ENCODE peak calls at places on chromosomes 13 and 19, in six cellular contexts. W, K, E, R, Z and O are unnamed samples.

GRCh38 chr19:30222993-30223865 is 149.0 kb upstream of the ZNF536 start:
- DNase-seq in W (no peak), K (peak), E (no peak), R (no peak), Z (no peak), O (no peak)

GRCh38 chr13:112131081-112131739 is 64.3 kb downstream of the SOX1 start:
- DNase-seq in W (no peak), K (no peak), E (no peak), R (no peak), Z (no peak), O (no peak)

GRCh38 chr19:17026706-17027427 is at the start of gene CPAMD8:
- DNase-seq in W (no peak), K (peak), E (no peak), R (no peak), Z (no peak), O (no peak)

GRCh38 chr13:100196380-100196779 is 107.5 kb downstream of the PCCA start:
- DNase-seq in W (no peak), K (no peak), E (no peak), R (no peak), Z (no peak), O (no peak)

GRCh38 chr13:80339841-80340642 is 884 bp downstream of the SPRY2 start:
- DNase-seq in W (no peak), K (no peak), E (peak), R (peak), Z (peak), O (peak)

GRCh38 chr19:53881482-53882390 is at the start of gene PRKCG:
- DNase-seq in W (peak), K (peak), E (peak), R (peak), Z (peak), O (peak)

GRCh38 chr13:90696254-90696653 is 651.2 kb upstream of the MIR17HG start:
- DNase-seq in W (no peak), K (no peak), E (no peak), R (peak), Z (peak), O (no peak)

GRCh38 chr19:10113592-10113963 is 2.1 kb downstream of the P2RY11 start:
- DNase-seq in W (no peak), K (no peak), E (no peak), R (peak), Z (no peak), O (no peak)

GRCh38 chr13:109545964-109546363 is 240.4 kb downstream of the IRS2 start:
- DNase-seq in W (no peak), K (no peak), E (no peak), R (no peak), Z (no peak), O (no peak)